ENCODE peak calls at places on chromosomes 13 and 19, in eight cellular contexts. Q is IMR-90, B is fibroblast of lung, W is HCT116, J is K562, U is H9, K is neuronal stem cell, S is HepG2. X is an unnamed sample.

GRCh38 chr19:1107655-1108261 is 4.0 kb downstream of the GPX4 start:
- DNase-seq in U (no peak), J (no peak), B (no peak), Q (no peak), W (no peak), S (no peak), K (no peak), X (peak; percentile 18)

GRCh38 chr13:113211774-113212173 is 2.4 kb downstream of the CUL4A start:
- DNase-seq in J (no peak), W (no peak), Q (no peak), S (peak; percentile 51), B (no peak), K (no peak), U (peak; percentile 54), X (no peak)

GRCh38 chr19:47097396-47098217 is 16.0 kb downstream of the ZC3H4 start:
- DNase-seq in B (no peak), W (no peak), K (no peak), S (no peak), J (no peak), U (no peak), Q (no peak), X (no peak)

GRCh38 chr19:38304352-38304865 is 358 bp downstream of the C19orf33 start:
- DNase-seq in Q (no peak), W (no peak), K (no peak), U (no peak), J (no peak), B (no peak), S (no peak), X (no peak)

GRCh38 chr19:19911150-19911549 is 10.4 kb downstream of the ZNF93 start:
- DNase-seq in B (no peak), J (no peak), U (no peak), Q (peak; percentile 26), K (no peak), S (no peak), W (no peak), X (peak; percentile 9)

GRCh38 chr13:87147076-87147475 is 524.1 kb upstream of the SLITRK5 start:
- DNase-seq in W (no peak), Q (peak; percentile 76), U (no peak), B (peak; percentile 62), S (no peak), K (no peak), J (no peak), X (no peak)

GRCh38 chr19:33639034-33639681 is 17.4 kb downstream of the CHST8 start:
- DNase-seq in W (no peak), B (no peak), U (peak; percentile 25), K (no peak), J (no peak), S (no peak), Q (no peak), X (no peak)

GRCh38 chr13:50691682-50692263 is 151.7 kb downstream of the DLEU7 start:
- DNase-seq in J (no peak), Q (no peak), U (no peak), B (no peak), W (no peak), S (no peak), K (no peak), X (no peak)

GRCh38 chr13:111948811-111949210 is 118.1 kb upstream of the SOX1 start:
- DNase-seq in Q (no peak), J (no peak), K (no peak), W (no peak), U (no peak), S (no peak), B (no peak), X (no peak)

GRCh38 chr13:111406636-111407035 is 86.2 kb downstream of the TEX29 start:
- DNase-seq in Q (no peak), B (no peak), U (no peak), W (no peak), J (no peak), S (peak; percentile 51), K (no peak), X (no peak)

GRCh38 chr13:31264146-31264545 is 64.4 kb downstream of the B3GLCT start:
- DNase-seq in S (no peak), B (no peak), W (no peak), K (no peak), J (no peak), Q (peak; percentile 29), U (no peak), X (no peak)

GRCh38 chr13:105410602-105411001 is 1124.9 kb downstream of the EFNB2 start:
- DNase-seq in S (peak; percentile 7), W (peak; percentile 23), Q (peak; percentile 12), B (peak; percentile 34), K (peak; percentile 26), U (peak; percentile 71), J (peak; percentile 8), X (no peak)

GRCh38 chr19:58575183-58576041 is 2.3 kb upstream of the MZF1 start:
- DNase-seq in U (peak; percentile 91), J (peak; percentile 87), W (peak; percentile 79), B (peak; percentile 91), S (peak; percentile 83), Q (peak; percentile 85), K (peak; percentile 91), X (peak; percentile 96)

GRCh38 chr19:10946964-10947657 is 13.7 kb upstream of the SMARCA4 start:
- DNase-seq in U (no peak), W (no peak), J (no peak), S (no peak), Q (peak; percentile 60), K (no peak), B (peak; percentile 52), X (peak; percentile 71)

GRCh38 chr19:36915992-36916830 is at the start of the genes ZNF568 and ZNF829:
- DNase-seq in B (peak; percentile 88), J (no peak), W (no peak), Q (peak; percentile 83), U (peak; percentile 93), K (peak; percentile 80), S (peak; percentile 69), X (peak; percentile 92)

GRCh38 chr19:3202346-3202745 is 16.6 kb downstream of the NCLN start:
- DNase-seq in W (no peak), K (no peak), B (no peak), Q (no peak), S (no peak), J (no peak), U (no peak), X (no peak)

GRCh38 chr13:36062249-36062648 is 68.9 kb downstream of the DCLK1 start:
- DNase-seq in J (no peak), W (no peak), B (no peak), U (no peak), Q (no peak), K (no peak), S (no peak), X (no peak)

GRCh38 chr19:18677156-18677555 is 6.3 kb upstream of the CRTC1 start:
- DNase-seq in U (no peak), W (no peak), Q (no peak), S (no peak), B (no peak), J (no peak), K (no peak), X (no peak)

GRCh38 chr13:102768914-102769313 is 4.7 kb downstream of the TEX30 start:
- DNase-seq in B (peak; percentile 46), U (no peak), K (no peak), S (no peak), J (no peak), Q (no peak), W (no peak), X (no peak)

GRCh38 chr19:50931023-50931422 is 19.8 kb upstream of the KLK4 start:
- DNase-seq in J (no peak), S (no peak), K (no peak), B (no peak), U (no peak), Q (no peak), W (no peak), X (no peak)
- H3K27me3 ChIP-seq in J (peaks cover 18% of the 10 kb centered on the region), S (no peaks in the 10 kb centered on the region), K (peaks cover 3% of the 10 kb centered on the region), B (no peaks in the 10 kb centered on the region), U (no peaks in the 10 kb centered on the region), Q (no peaks in the 10 kb centered on the region), W (no peaks in the 10 kb centered on the region), X (peaks cover 15% of the 10 kb centered on the region)

DNA sequence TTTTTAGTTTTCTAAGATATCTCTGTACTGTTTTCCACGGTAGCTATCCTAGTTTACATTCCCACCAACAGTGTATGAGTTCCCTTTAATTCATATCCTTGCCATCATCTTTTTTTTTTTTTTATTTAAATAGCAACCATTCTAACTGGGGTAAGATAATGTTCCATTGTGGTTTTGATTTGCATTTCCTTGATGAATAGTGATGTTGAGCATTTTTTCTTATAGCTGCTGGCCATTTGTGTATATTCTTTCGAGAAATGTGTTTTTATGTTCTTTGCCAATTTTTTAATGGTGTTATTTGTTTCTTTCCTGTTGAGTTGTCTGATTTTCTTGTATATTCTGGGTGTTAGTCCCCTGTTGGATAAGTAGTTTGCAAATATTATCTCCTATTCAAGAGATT is 454.8 kb downstream of the DACH1 start:
- DNase-seq in K (no peak), U (no peak), B (no peak), J (no peak), Q (no peak), S (no peak), W (no peak), X (no peak)
- H3K9me3 ChIP-seq in K (no peaks in the 10 kb centered on the region), U (no peaks in the 10 kb centered on the region), B (no peaks in the 10 kb centered on the region), J (no peaks in the 10 kb centered on the region), Q (no peaks in the 10 kb centered on the region), S (no peaks in the 10 kb centered on the region), W (no peaks in the 10 kb centered on the region), X (no peaks in the 10 kb centered on the region)

DNA sequence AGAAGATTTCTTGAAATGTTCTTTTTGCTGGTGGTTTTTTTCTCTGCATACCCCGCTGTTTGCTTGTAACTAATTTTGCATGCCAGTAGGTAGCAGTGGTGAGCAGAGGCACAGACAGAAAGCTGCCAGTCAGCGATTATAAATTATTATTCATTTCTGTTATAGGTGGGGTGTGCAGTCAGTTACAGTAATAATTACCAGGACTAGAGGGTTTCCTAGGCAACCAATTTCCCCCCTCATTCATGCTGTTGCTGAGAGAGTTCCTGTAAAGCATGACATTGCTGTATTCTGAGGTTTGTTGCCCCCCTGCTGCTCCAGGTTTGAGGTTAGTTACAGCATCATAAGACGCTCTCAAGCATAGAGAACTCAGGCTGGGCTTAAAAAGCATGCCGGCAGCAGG is 104.5 kb downstream of the URI1 start:
- DNase-seq in Q (peak; percentile 1), K (no peak), U (no peak), B (no peak), S (no peak), J (no peak), W (no peak), X (no peak)
- H3K9ac ChIP-seq in Q (no peak overlapping the region), K (no peak overlapping the region), U (no peak overlapping the region), B (no peak overlapping the region), S (no peak overlapping the region), J (no peak overlapping the region), W (no peak overlapping the region), X (no peak overlapping the region)

GRCh38 chr13:106527806-106528205 is 7.7 kb downstream of the EFNB2 start:
- DNase-seq in K (no peak), W (no peak), J (no peak), S (no peak), B (no peak), Q (no peak), U (no peak), X (no peak)

GRCh38 chr13:106523566-106523965 is 11.9 kb downstream of the EFNB2 start:
- DNase-seq in S (no peak), U (no peak), J (no peak), Q (no peak), K (no peak), B (peak; percentile 58), W (no peak), X (no peak)

GRCh38 chr13:106526748-106527488 is 8.5 kb downstream of the EFNB2 start:
- DNase-seq in J (no peak), B (no peak), U (peak; percentile 65), Q (no peak), S (no peak), W (no peak), K (no peak), X (no peak)

GRCh38 chr13:106524108-106524507 is 11.4 kb downstream of the EFNB2 start:
- DNase-seq in S (no peak), W (no peak), K (no peak), B (no peak), J (no peak), U (no peak), Q (no peak), X (no peak)

GRCh38 chr13:106525865-106526264 is 9.6 kb downstream of the EFNB2 start:
- DNase-seq in J (no peak), S (no peak), U (peak; percentile 49), Q (no peak), W (no peak), B (no peak), K (no peak), X (no peak)
- H3K27me3 ChIP-seq in J (peaks cover under 1% of the 10 kb centered on the region), S (no peaks in the 10 kb centered on the region), U (no peaks in the 10 kb centered on the region), Q (no peaks in the 10 kb centered on the region), W (no peaks in the 10 kb centered on the region), B (no peaks in the 10 kb centered on the region), K (no peaks in the 10 kb centered on the region), X (no peaks in the 10 kb centered on the region)